ENCODE peak calls at places on chromosomes 4 and X, in nine cellular contexts. V is A549, R is hepatocyte, Z is brain microvascular endothelial cell, P is mucosa of descending colon, D is astrocyte of the spinal cord, A is esophagus squamous epithelium, Q is fibroblast of lung, L is endodermal cell. B is an unnamed sample.

GRCh38 chr4:169934794-169935400 is 91.3 kb downstream of the MFAP3L start:
- DNase-seq in P (no peak), Z (no peak), Q (no peak), D (no peak), A (no peak), R (no peak), V (no peak), L (peak), B (no peak)

GRCh38 chr4:60463846-60464502 is 736.2 kb upstream of the ADGRL3 start:
- DNase-seq in V (no peak), D (no peak), L (peak), Z (peak), Q (peak), P (no peak), A (no peak), R (no peak), B (no peak)

GRCh38 chrX:19904778-19905367 is 17.5 kb upstream of the SH3KBP1 start:
- DNase-seq in R (peak), V (peak), L (no peak), D (peak), A (no peak), P (no peak), Z (no peak), Q (peak), B (peak)

GRCh38 chr4:1938027-1938426 is 66.8 kb downstream of the NSD2 start:
- DNase-seq in D (no peak), A (no peak), V (no peak), Q (no peak), P (no peak), R (no peak), L (no peak), Z (no peak), B (no peak)

GRCh38 chrX:154750301-154751120 is at the start of gene GAB3:
- DNase-seq in V (no peak), Q (no peak), Z (no peak), D (peak), A (no peak), L (peak), R (peak), P (peak), B (no peak)

GRCh38 chrX:9379697-9380551 is 84.9 kb upstream of the TBL1X start:
- DNase-seq in R (peak), A (no peak), D (peak), L (no peak), Q (peak), V (peak), P (peak), Z (peak), B (no peak)

GRCh38 chrX:100944601-100945000 is 15.9 kb upstream of the XKRX start:
- DNase-seq in L (no peak), V (no peak), Q (peak), P (no peak), R (no peak), D (peak), A (no peak), Z (no peak), B (peak)

GRCh38 chr4:141375855-141376254 is 155.2 kb downstream of the ZNF330 start:
- DNase-seq in P (no peak), Z (peak), Q (peak), R (peak), L (peak), V (peak), A (no peak), D (peak), B (peak)

GRCh38 chrX:1212532-1212931 is at the start of gene CRLF2:
- DNase-seq in D (no peak), Q (no peak), A (no peak), P (no peak), Z (no peak), R (no peak), V (peak), L (peak), B (no peak)

GRCh38 chrX:132489256-132490085 is 633 bp upstream of the MBNL3 start:
- DNase-seq in P (peak), A (no peak), Q (peak), L (peak), V (peak), R (peak), D (peak), Z (no peak), B (no peak)

GRCh38 chrX:17535229-17535628 is 160.2 kb downstream of the NHS start:
- DNase-seq in V (peak), R (peak), L (peak), A (no peak), D (no peak), Q (no peak), P (no peak), Z (no peak), B (no peak)

GRCh38 chr4:163948920-163949455 is 454.5 kb downstream of the TMA16 start:
- DNase-seq in Z (no peak), L (no peak), V (no peak), D (no peak), R (no peak), P (no peak), Q (no peak), A (no peak), B (no peak)

GRCh38 chr4:184269879-184270430 is 52.3 kb upstream of the ENPP6 start:
- DNase-seq in V (no peak), A (no peak), Z (no peak), R (no peak), L (no peak), D (no peak), Q (no peak), P (no peak), B (no peak)

GRCh38 chr4:36235306-36235705 is 9.0 kb downstream of the ARAP2 start:
- DNase-seq in Z (peak), Q (peak), P (no peak), V (peak), L (peak), D (no peak), R (peak), A (no peak), B (no peak)

GRCh38 chrX:26952213-26952612 is 510.9 kb downstream of the PPP4R3C start:
- DNase-seq in Z (no peak), V (no peak), L (no peak), Q (peak), P (no peak), A (no peak), R (no peak), D (no peak), B (no peak)

GRCh38 chr4:69066945-69067344 is 29.3 kb upstream of the UGT2B7 start:
- DNase-seq in D (peak), Z (peak), L (no peak), Q (peak), V (no peak), P (no peak), A (no peak), R (no peak), B (no peak)

GRCh38 chrX:45806410-45807121 is 605.9 kb upstream of the DIPK2B start:
- DNase-seq in Q (peak), D (peak), V (peak), Z (peak), L (no peak), R (peak), P (no peak), A (no peak), B (peak)

GRCh38 chr4:32454482-32454881 is 1734.3 kb downstream of the PCDH7 start:
- DNase-seq in Q (no peak), R (no peak), P (no peak), D (no peak), A (no peak), Z (no peak), L (no peak), V (no peak), B (no peak)

GRCh38 chr4:18155062-18156041 is 133.8 kb upstream of the LCORL start:
- DNase-seq in R (peak), V (no peak), D (no peak), Q (no peak), P (no peak), L (no peak), A (no peak), Z (no peak), B (no peak)

GRCh38 chr4:173397604-173398003 is 1.3 kb downstream of the SCRG1 start:
- DNase-seq in D (no peak), Q (no peak), L (no peak), P (no peak), A (no peak), V (no peak), Z (no peak), R (no peak), B (no peak)

GRCh38 chrX:134694333-134694925 is 36.2 kb upstream of the PLAC1 start:
- DNase-seq in Z (no peak), L (no peak), D (no peak), Q (no peak), A (no peak), P (no peak), V (no peak), R (no peak), B (no peak)

GRCh38 chr4:1193206-1194027 is 21.0 kb upstream of the SPON2 start:
- DNase-seq in D (no peak), Z (no peak), V (no peak), A (no peak), L (peak), Q (no peak), P (peak), R (peak), B (no peak)

GRCh38 chr4:158428242-158428641 is 93.4 kb upstream of the RXFP1 start:
- DNase-seq in R (no peak), Z (no peak), P (no peak), A (no peak), D (peak), Q (peak), V (no peak), L (no peak), B (no peak)

GRCh38 chr4:102474736-102475504 is 26.2 kb upstream of the NFKB1 start:
- DNase-seq in R (no peak), D (no peak), Q (no peak), L (no peak), V (no peak), Z (no peak), P (no peak), A (no peak), B (no peak)

GRCh38 chr4:107155366-107155765 is 119.3 kb upstream of the DKK2 start:
- DNase-seq in Q (no peak), R (no peak), A (no peak), P (no peak), Z (no peak), D (no peak), V (no peak), L (no peak), B (no peak)

GRCh38 chr4:113834302-113834701 is 72.8 kb upstream of the CAMK2D start:
- DNase-seq in Q (no peak), L (no peak), A (no peak), D (no peak), V (no peak), Z (no peak), R (no peak), P (no peak), B (no peak)

GRCh38 chr4:182881928-182882327 is 35.3 kb downstream of the DCTD start:
- DNase-seq in R (no peak), Q (peak), V (no peak), P (no peak), Z (no peak), D (peak), L (no peak), A (no peak), B (peak)

GRCh38 chr4:165351359-165352130 is 24.1 kb downstream of the MSMO1 start:
- DNase-seq in R (no peak), Z (no peak), V (no peak), L (peak), A (no peak), Q (no peak), D (no peak), P (no peak), B (no peak)

GRCh38 chr4:51895158-51895557 is 52.2 kb downstream of the DCUN1D4 start:
- DNase-seq in D (no peak), Z (no peak), P (no peak), L (no peak), Q (no peak), A (no peak), R (no peak), V (no peak), B (no peak)

GRCh38 chr4:59647011-59647410 is 1553.1 kb upstream of the ADGRL3 start:
- DNase-seq in D (no peak), V (no peak), P (no peak), R (no peak), Z (no peak), A (no peak), L (no peak), Q (no peak), B (no peak)

GRCh38 chr4:110663738-110664444 is 41.0 kb upstream of the PITX2 start:
- DNase-seq in P (no peak), L (no peak), Q (peak), R (no peak), A (no peak), Z (no peak), V (peak), D (peak), B (peak)

GRCh38 chr4:2047031-2047660 is 12.0 kb upstream of the NAT8L start:
- DNase-seq in P (no peak), L (no peak), V (no peak), R (no peak), D (no peak), Q (no peak), A (no peak), Z (no peak), B (no peak)

DNA sequence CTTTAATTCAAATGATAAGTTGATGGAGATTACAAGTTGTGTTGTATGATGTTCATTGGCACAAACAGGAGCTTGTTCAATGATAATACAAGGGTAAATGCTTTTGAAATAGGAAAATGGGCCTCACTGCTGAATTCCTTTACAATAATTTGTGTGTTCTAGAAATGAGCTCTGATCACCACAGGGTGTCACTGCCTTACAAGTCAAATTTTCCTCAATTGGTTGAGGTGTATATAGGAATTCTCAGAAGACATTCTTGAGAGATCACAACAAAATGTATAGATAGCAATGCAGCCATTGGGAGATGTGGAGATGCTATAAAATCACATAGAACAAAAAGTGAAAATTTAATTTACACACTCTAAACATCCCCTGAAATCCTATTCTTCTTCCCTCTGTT is 49.6 kb downstream of the KLF8 start:
- DNase-seq in D (peak), A (no peak), V (peak), P (no peak), Z (no peak), Q (no peak), L (no peak), R (peak), B (peak)
- TF ChIP-seq CTCF in D (no peak), A (peak), V (peak), P (no peak), Z (no peak), Q (peak), L (peak), R (peak), B (peak)

GRCh38 chr4:6548201-6548881 is 26.6 kb upstream of the MAN2B2 start:
- DNase-seq in V (peak), D (peak), Z (peak), P (no peak), L (peak), R (no peak), A (no peak), Q (peak), B (no peak)
- TF ChIP-seq CTCF in V (no peak), D (peak), Z (peak), P (no peak), L (peak), R (peak), A (peak), Q (peak), B (peak)

DNA sequence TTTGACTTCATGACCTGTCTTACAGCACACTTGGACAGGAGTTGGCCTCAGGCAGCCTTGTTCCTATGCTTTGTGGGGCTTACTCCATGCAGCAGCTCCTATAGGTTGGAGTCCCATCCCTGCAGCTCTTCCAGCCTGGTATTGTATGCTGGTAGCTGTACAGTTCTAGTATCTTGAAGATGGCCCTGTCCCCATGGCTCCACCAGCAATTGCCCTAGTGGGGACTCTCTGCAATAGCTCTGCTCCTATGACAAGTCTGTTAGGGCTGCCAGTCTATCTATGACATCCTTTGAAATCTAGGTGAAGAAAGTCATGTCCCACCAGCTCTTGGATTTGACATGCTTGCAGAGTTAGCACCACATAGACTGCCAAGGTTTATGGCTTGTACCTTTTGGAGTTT is 252.6 kb downstream of the ANTXR2 start:
- DNase-seq in P (no peak), Z (no peak), A (no peak), Q (no peak), D (no peak), V (no peak), R (no peak), L (peak), B (no peak)
- TF ChIP-seq CTCF in P (no peak), Z (no peak), A (no peak), Q (no peak), D (no peak), V (no peak), R (no peak), L (peak), B (no peak)

GRCh38 chr4:145886871-145887240 is 51.8 kb downstream of the ZNF827 start:
- DNase-seq in P (no peak), R (no peak), Q (no peak), D (no peak), A (no peak), Z (no peak), V (no peak), L (no peak), B (no peak)

GRCh38 chr4:145890689-145891088 is 47.9 kb downstream of the ZNF827 start:
- DNase-seq in Q (no peak), L (no peak), Z (no peak), A (no peak), D (no peak), P (no peak), V (no peak), R (no peak), B (no peak)

GRCh38 chr4:145885666-145886065 is 53.0 kb downstream of the ZNF827 start:
- DNase-seq in Q (no peak), A (no peak), V (no peak), R (no peak), Z (no peak), L (no peak), P (no peak), D (no peak), B (no peak)

GRCh38 chr4:145887241-145887964 is 51.2 kb downstream of the ZNF827 start:
- DNase-seq in Q (peak), Z (peak), P (no peak), D (peak), L (peak), V (no peak), A (no peak), R (no peak), B (peak)

GRCh38 chr4:145888393-145888792 is 50.2 kb downstream of the ZNF827 start:
- DNase-seq in Q (no peak), Z (no peak), L (peak), A (no peak), P (no peak), R (no peak), V (no peak), D (no peak), B (no peak)
- TF ChIP-seq CTCF in Q (peak), Z (peak), L (peak), A (no peak), P (no peak), R (no peak), V (no peak), D (peak), B (peak)

GRCh38 chr4:73803213-73803612 is 33.3 kb upstream of the CXCL6 start:
- DNase-seq in Z (no peak), L (no peak), D (peak), Q (no peak), V (no peak), P (no peak), R (no peak), A (no peak), B (no peak)
- TF ChIP-seq CTCF in Z (no peak), L (no peak), D (no peak), Q (no peak), V (no peak), P (no peak), R (no peak), A (no peak), B (no peak)

GRCh38 chrX:6223516-6223915 is 5.2 kb downstream of the NLGN4X start:
- DNase-seq in L (no peak), Q (peak), P (no peak), V (no peak), D (no peak), R (no peak), Z (no peak), A (no peak), B (no peak)

GRCh38 chrX:6226053-6226645 is 2.5 kb downstream of the NLGN4X start:
- DNase-seq in V (no peak), A (no peak), P (peak), L (peak), Z (no peak), Q (peak), D (peak), R (peak), B (no peak)

GRCh38 chrX:6227445-6227820 is 1.2 kb downstream of the NLGN4X start:
- DNase-seq in A (no peak), P (no peak), R (no peak), L (peak), D (no peak), Q (peak), Z (no peak), V (no peak), B (no peak)

GRCh38 chrX:6226646-6227444 is 1.8 kb downstream of the NLGN4X start:
- DNase-seq in D (no peak), L (peak), R (peak), Z (no peak), P (no peak), V (no peak), Q (peak), A (no peak), B (no peak)

GRCh38 chrX:6225307-6226052 is 3.2 kb downstream of the NLGN4X start:
- DNase-seq in R (no peak), D (no peak), L (peak), V (no peak), A (no peak), Z (no peak), P (no peak), Q (peak), B (no peak)
- TF ChIP-seq CTCF in R (peak), D (peak), L (peak), V (no peak), A (no peak), Z (peak), P (no peak), Q (no peak), B (peak)

DNA sequence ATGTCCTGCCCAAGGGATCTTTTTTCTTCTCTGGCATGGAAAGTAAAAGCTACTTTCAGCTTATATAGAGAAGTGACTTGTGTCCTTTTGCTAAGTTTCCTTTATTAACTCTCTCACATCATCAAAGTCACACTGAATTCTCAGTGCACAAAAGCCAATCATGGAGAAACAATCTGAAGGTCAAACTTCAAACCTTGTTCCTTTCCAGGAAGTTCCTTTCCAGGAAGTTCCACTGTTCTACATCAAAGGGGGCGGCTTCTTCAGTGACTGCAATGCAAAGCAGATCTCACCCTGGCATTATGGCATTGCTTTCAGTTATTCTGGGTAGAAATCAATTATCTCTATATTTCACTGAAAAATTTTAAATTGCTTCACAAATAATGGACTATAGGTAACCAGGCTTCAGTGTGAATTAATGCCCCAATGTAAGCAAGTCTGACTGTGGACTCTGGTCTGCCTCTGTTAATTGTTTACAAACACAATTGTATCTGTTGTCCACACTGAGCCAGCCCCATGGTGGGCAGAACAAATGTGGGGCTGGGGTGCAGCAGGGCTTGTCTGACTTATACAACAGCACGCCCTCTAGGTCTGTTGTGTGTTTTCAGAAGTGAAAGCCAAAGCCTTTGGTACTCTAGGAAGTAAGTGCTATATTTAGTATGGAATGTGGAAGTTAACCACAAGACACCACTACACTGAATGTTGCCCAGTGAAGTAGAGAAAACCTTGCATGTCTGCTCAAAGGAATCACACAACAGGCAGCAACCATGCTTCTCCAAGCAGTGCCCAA is 98.8 kb downstream of the CDS1 start:
- DNase-seq in P (peak), A (no peak), Q (peak), D (peak), L (no peak), Z (peak), R (peak), V (no peak), B (peak)
- TF ChIP-seq CTCF in P (no peak), A (no peak), Q (no peak), D (peak), L (no peak), Z (peak), R (peak), V (no peak), B (peak)

GRCh38 chrX:115284877-115285276 is 4.6 kb upstream of the LUZP4 start:
- DNase-seq in D (no peak), Z (no peak), L (no peak), A (no peak), R (no peak), Q (no peak), P (no peak), V (no peak), B (no peak)
- TF ChIP-seq CTCF in D (no peak), Z (peak), L (no peak), A (no peak), R (peak), Q (peak), P (no peak), V (no peak), B (no peak)